ENCODE peak calls at places on chromosomes 12 and 14, in seven cellular contexts. One of them, this sample, is unnamed.

GRCh38 chr14:60695327-60695726 is 28.8 kb downstream of the SIX4 start:
- DNase-seq in stimulated activated CD8-positive, alpha-beta memory T cell treated with anti-CD3 and anti-CD28 coated beads, Interleukin-4, amount 100 ng/mL, for 48 hours: no peak
- DNase-seq in hypothalamus: no peak
- DNase-seq in A172: no peak
- DNase-seq in lower leg skin: no peak
- DNase-seq in breast epithelium: no peak
- DNase-seq in CD8-positive, alpha-beta T cell: no peak
- DNase-seq in this sample: no peak

GRCh38 chr14:68685419-68686211 is 107.3 kb downstream of the ZFP36L1 start:
- DNase-seq in stimulated activated CD8-positive, alpha-beta memory T cell treated with anti-CD3 and anti-CD28 coated beads, Interleukin-4, amount 100 ng/mL, for 48 hours: peak
- DNase-seq in hypothalamus: no peak
- DNase-seq in A172: peak
- DNase-seq in lower leg skin: no peak
- DNase-seq in breast epithelium: no peak
- DNase-seq in CD8-positive, alpha-beta T cell: peak
- DNase-seq in this sample: peak

GRCh38 chr12:79058342-79058741 is 193.8 kb downstream of the SYT1 start:
- DNase-seq in stimulated activated CD8-positive, alpha-beta memory T cell treated with anti-CD3 and anti-CD28 coated beads, Interleukin-4, amount 100 ng/mL, for 48 hours: no peak
- DNase-seq in hypothalamus: no peak
- DNase-seq in A172: peak
- DNase-seq in lower leg skin: no peak
- DNase-seq in breast epithelium: no peak
- DNase-seq in CD8-positive, alpha-beta T cell: no peak
- DNase-seq in this sample: no peak

GRCh38 chr14:81565441-81566290 is 32.0 kb upstream of the SEL1L start:
- DNase-seq in stimulated activated CD8-positive, alpha-beta memory T cell treated with anti-CD3 and anti-CD28 coated beads, Interleukin-4, amount 100 ng/mL, for 48 hours: no peak
- DNase-seq in hypothalamus: peak
- DNase-seq in A172: no peak
- DNase-seq in lower leg skin: no peak
- DNase-seq in breast epithelium: no peak
- DNase-seq in CD8-positive, alpha-beta T cell: no peak
- DNase-seq in this sample: peak

GRCh38 chr14:26841361-26841760 is 243.5 kb upstream of the NOVA1 start:
- DNase-seq in stimulated activated CD8-positive, alpha-beta memory T cell treated with anti-CD3 and anti-CD28 coated beads, Interleukin-4, amount 100 ng/mL, for 48 hours: no peak
- DNase-seq in hypothalamus: no peak
- DNase-seq in A172: no peak
- DNase-seq in lower leg skin: no peak
- DNase-seq in breast epithelium: no peak
- DNase-seq in CD8-positive, alpha-beta T cell: no peak
- DNase-seq in this sample: no peak

GRCh38 chr12:87320724-87321123 is 708.5 kb downstream of the C12orf50 start:
- DNase-seq in stimulated activated CD8-positive, alpha-beta memory T cell treated with anti-CD3 and anti-CD28 coated beads, Interleukin-4, amount 100 ng/mL, for 48 hours: no peak
- DNase-seq in hypothalamus: no peak
- DNase-seq in A172: no peak
- DNase-seq in lower leg skin: no peak
- DNase-seq in breast epithelium: no peak
- DNase-seq in CD8-positive, alpha-beta T cell: no peak
- DNase-seq in this sample: no peak

GRCh38 chr12:53192531-53193021 is 11.9 kb upstream of the CSAD start:
- DNase-seq in stimulated activated CD8-positive, alpha-beta memory T cell treated with anti-CD3 and anti-CD28 coated beads, Interleukin-4, amount 100 ng/mL, for 48 hours: no peak
- DNase-seq in hypothalamus: no peak
- DNase-seq in A172: no peak
- DNase-seq in lower leg skin: no peak
- DNase-seq in breast epithelium: peak
- DNase-seq in CD8-positive, alpha-beta T cell: no peak
- DNase-seq in this sample: no peak

GRCh38 chr14:32980887-32981501 is 42.3 kb downstream of the NPAS3 start:
- DNase-seq in stimulated activated CD8-positive, alpha-beta memory T cell treated with anti-CD3 and anti-CD28 coated beads, Interleukin-4, amount 100 ng/mL, for 48 hours: no peak
- DNase-seq in hypothalamus: no peak
- DNase-seq in A172: no peak
- DNase-seq in lower leg skin: no peak
- DNase-seq in breast epithelium: no peak
- DNase-seq in CD8-positive, alpha-beta T cell: no peak
- DNase-seq in this sample: no peak

GRCh38 chr12:49030119-49030518 is 11.5 kb upstream of the PRKAG1 start:
- DNase-seq in stimulated activated CD8-positive, alpha-beta memory T cell treated with anti-CD3 and anti-CD28 coated beads, Interleukin-4, amount 100 ng/mL, for 48 hours: no peak
- DNase-seq in hypothalamus: no peak
- DNase-seq in A172: no peak
- DNase-seq in lower leg skin: no peak
- DNase-seq in breast epithelium: no peak
- DNase-seq in CD8-positive, alpha-beta T cell: no peak
- DNase-seq in this sample: no peak

GRCh38 chr12:1373887-1374286 is 220.5 kb downstream of the FBXL14 start:
- DNase-seq in stimulated activated CD8-positive, alpha-beta memory T cell treated with anti-CD3 and anti-CD28 coated beads, Interleukin-4, amount 100 ng/mL, for 48 hours: no peak
- DNase-seq in hypothalamus: no peak
- DNase-seq in A172: no peak
- DNase-seq in lower leg skin: no peak
- DNase-seq in breast epithelium: no peak
- DNase-seq in CD8-positive, alpha-beta T cell: no peak
- DNase-seq in this sample: no peak

GRCh38 chr12:63400746-63401145 is 249.7 kb upstream of the AVPR1A start:
- DNase-seq in stimulated activated CD8-positive, alpha-beta memory T cell treated with anti-CD3 and anti-CD28 coated beads, Interleukin-4, amount 100 ng/mL, for 48 hours: no peak
- DNase-seq in hypothalamus: no peak
- DNase-seq in A172: peak
- DNase-seq in lower leg skin: no peak
- DNase-seq in breast epithelium: no peak
- DNase-seq in CD8-positive, alpha-beta T cell: no peak
- DNase-seq in this sample: no peak

GRCh38 chr12:174596-174995 is 39.4 kb downstream of the SLC6A12 start:
- DNase-seq in stimulated activated CD8-positive, alpha-beta memory T cell treated with anti-CD3 and anti-CD28 coated beads, Interleukin-4, amount 100 ng/mL, for 48 hours: no peak
- DNase-seq in hypothalamus: no peak
- DNase-seq in A172: no peak
- DNase-seq in lower leg skin: no peak
- DNase-seq in breast epithelium: no peak
- DNase-seq in CD8-positive, alpha-beta T cell: no peak
- DNase-seq in this sample: no peak

GRCh38 chr14:95515080-95515489 is 1.4 kb downstream of the SYNE3 start:
- DNase-seq in stimulated activated CD8-positive, alpha-beta memory T cell treated with anti-CD3 and anti-CD28 coated beads, Interleukin-4, amount 100 ng/mL, for 48 hours: peak
- DNase-seq in hypothalamus: peak
- DNase-seq in A172: no peak
- DNase-seq in lower leg skin: no peak
- DNase-seq in breast epithelium: no peak
- DNase-seq in CD8-positive, alpha-beta T cell: no peak
- DNase-seq in this sample: no peak

GRCh38 chr14:23186913-23187654 is 3.6 kb upstream of the SLC7A8 start:
- DNase-seq in stimulated activated CD8-positive, alpha-beta memory T cell treated with anti-CD3 and anti-CD28 coated beads, Interleukin-4, amount 100 ng/mL, for 48 hours: no peak
- DNase-seq in hypothalamus: no peak
- DNase-seq in A172: peak
- DNase-seq in lower leg skin: peak
- DNase-seq in breast epithelium: no peak
- DNase-seq in CD8-positive, alpha-beta T cell: peak
- DNase-seq in this sample: no peak

GRCh38 chr12:106013941-106014340 is 124.8 kb downstream of the NUAK1 start:
- DNase-seq in stimulated activated CD8-positive, alpha-beta memory T cell treated with anti-CD3 and anti-CD28 coated beads, Interleukin-4, amount 100 ng/mL, for 48 hours: no peak
- DNase-seq in hypothalamus: no peak
- DNase-seq in A172: no peak
- DNase-seq in lower leg skin: no peak
- DNase-seq in breast epithelium: no peak
- DNase-seq in CD8-positive, alpha-beta T cell: no peak
- DNase-seq in this sample: no peak

GRCh38 chr14:75223664-75224154 is 47.3 kb upstream of the TMED10 start:
- DNase-seq in stimulated activated CD8-positive, alpha-beta memory T cell treated with anti-CD3 and anti-CD28 coated beads, Interleukin-4, amount 100 ng/mL, for 48 hours: no peak
- DNase-seq in hypothalamus: peak
- DNase-seq in A172: peak
- DNase-seq in lower leg skin: no peak
- DNase-seq in breast epithelium: no peak
- DNase-seq in CD8-positive, alpha-beta T cell: no peak
- DNase-seq in this sample: peak

GRCh38 chr12:124569375-124570148 is 2.1 kb upstream of the NCOR2 start:
- DNase-seq in stimulated activated CD8-positive, alpha-beta memory T cell treated with anti-CD3 and anti-CD28 coated beads, Interleukin-4, amount 100 ng/mL, for 48 hours: no peak
- DNase-seq in hypothalamus: no peak
- DNase-seq in A172: no peak
- DNase-seq in lower leg skin: no peak
- DNase-seq in breast epithelium: no peak
- DNase-seq in CD8-positive, alpha-beta T cell: no peak
- DNase-seq in this sample: no peak

GRCh38 chr12:76226397-76226796 is 121.8 kb downstream of the BBS10 start:
- DNase-seq in stimulated activated CD8-positive, alpha-beta memory T cell treated with anti-CD3 and anti-CD28 coated beads, Interleukin-4, amount 100 ng/mL, for 48 hours: no peak
- DNase-seq in hypothalamus: no peak
- DNase-seq in A172: peak
- DNase-seq in lower leg skin: no peak
- DNase-seq in breast epithelium: no peak
- DNase-seq in CD8-positive, alpha-beta T cell: no peak
- DNase-seq in this sample: no peak

GRCh38 chr12:53048033-53048779 is 1.7 kb upstream of the TNS2 start:
- DNase-seq in stimulated activated CD8-positive, alpha-beta memory T cell treated with anti-CD3 and anti-CD28 coated beads, Interleukin-4, amount 100 ng/mL, for 48 hours: no peak
- DNase-seq in hypothalamus: peak
- DNase-seq in A172: peak
- DNase-seq in lower leg skin: no peak
- DNase-seq in breast epithelium: peak
- DNase-seq in CD8-positive, alpha-beta T cell: no peak
- DNase-seq in this sample: peak

This sample was measured in activated CD8-positive, alpha-beta memory T cell treated with anti-CD3 and anti-CD28 coated beads, Interleukin-2, amount 10 ng/mL, durations not matched to agents 7 days and 5 days.